ENCODE peak calls at places on chromosomes 12 and 14, in seven cellular contexts. G is tibial nerve, P is left ventricle myocardium inferior, D is IMR-90, R is A549, N is spleen, X is RWPE2. K is an unnamed sample. For H3K4me1, the result is how much of the 10 kb centered on the place peaks cover.

GRCh38 chr14:59123526-59123925 is 64.9 kb upstream of the DAAM1 start:
- DNase-seq in G (peak), P (no peak), D (peak), X (no peak), R (no peak), N (no peak), K (no peak)

GRCh38 chr12:17928708-17929366 is 161.2 kb downstream of the RERGL start:
- DNase-seq in G (no peak), R (peak), P (no peak), N (no peak), D (peak), X (no peak), K (no peak)

GRCh38 chr12:2053675-2054070 is 886 bp downstream of the CACNA1C start:
- DNase-seq in G (no peak), R (no peak), N (no peak), X (no peak), P (peak), D (no peak), K (no peak)

GRCh38 chr12:131928765-131929529 is at the start of gene PUS1:
- DNase-seq in N (peak), R (peak), G (peak), X (peak), P (peak), D (peak), K (peak)

GRCh38 chr14:50318031-50318626 is 6.0 kb downstream of the DMAC2L start:
- DNase-seq in G (no peak), N (no peak), R (peak), P (no peak), D (peak), X (no peak), K (no peak)

GRCh38 chr14:90381011-90381790 is 15.6 kb upstream of the CALM1 start:
- DNase-seq in R (no peak), P (no peak), D (no peak), N (no peak), G (peak), X (no peak), K (no peak)

GRCh38 chr12:14327717-14328116 is 37.8 kb upstream of the ATF7IP start:
- DNase-seq in D (peak), P (no peak), G (no peak), N (no peak), X (no peak), R (no peak), K (no peak)

GRCh38 chr14:24232645-24233537 is at the start of gene GMPR2:
- DNase-seq in N (peak), G (no peak), P (no peak), R (no peak), X (no peak), D (no peak), K (no peak)

GRCh38 chr12:108482717-108483212 is 32.3 kb upstream of the FICD start:
- DNase-seq in D (peak), P (no peak), N (no peak), G (no peak), R (peak), X (peak), K (no peak)

GRCh38 chr14:106652494-106652893 is 1126.1 kb downstream of the TMEM121 start:
- DNase-seq in X (no peak), R (no peak), G (no peak), N (no peak), P (no peak), D (no peak), K (no peak)

GRCh38 chr14:106662947-106663346 is 1136.6 kb downstream of the TMEM121 start:
- DNase-seq in G (no peak), X (no peak), R (no peak), D (no peak), N (no peak), P (no peak), K (no peak)

GRCh38 chr14:106657460-106657859 is 1131.1 kb downstream of the TMEM121 start:
- DNase-seq in X (no peak), R (no peak), G (no peak), D (no peak), N (peak), P (no peak), K (no peak)
- TF ChIP-seq CTCF in X (peak), R (no peak), G (no peak), D (no peak), N (peak), P (no peak), K (no peak)

GRCh38 chr12:93377252-93377542 is 528 bp upstream of the NUDT4 start:
- DNase-seq in R (no peak), D (no peak), G (no peak), X (no peak), P (no peak), N (no peak), K (no peak)

GRCh38 chr12:93378373-93379310 is 917 bp downstream of the NUDT4 start:
- DNase-seq in P (peak), D (peak), X (no peak), G (peak), N (peak), R (peak), K (peak)

GRCh38 chr12:93381183-93381975 is 3.7 kb downstream of the NUDT4 start:
- DNase-seq in X (no peak), D (no peak), N (no peak), P (no peak), R (no peak), G (no peak), K (no peak)

GRCh38 chr12:93380480-93381121 is 2.9 kb downstream of the NUDT4 start:
- DNase-seq in G (no peak), N (no peak), D (peak), R (peak), X (no peak), P (no peak), K (no peak)

GRCh38 chr12:93379432-93380308 is 1.9 kb downstream of the NUDT4 start:
- DNase-seq in X (no peak), G (no peak), R (no peak), D (peak), N (no peak), P (no peak), K (no peak)
- H3K4me1 ChIP-seq in X (under half), G (under half), R (under half), D (under half), N (half or more), P (half or more), K (under half)

DNA sequence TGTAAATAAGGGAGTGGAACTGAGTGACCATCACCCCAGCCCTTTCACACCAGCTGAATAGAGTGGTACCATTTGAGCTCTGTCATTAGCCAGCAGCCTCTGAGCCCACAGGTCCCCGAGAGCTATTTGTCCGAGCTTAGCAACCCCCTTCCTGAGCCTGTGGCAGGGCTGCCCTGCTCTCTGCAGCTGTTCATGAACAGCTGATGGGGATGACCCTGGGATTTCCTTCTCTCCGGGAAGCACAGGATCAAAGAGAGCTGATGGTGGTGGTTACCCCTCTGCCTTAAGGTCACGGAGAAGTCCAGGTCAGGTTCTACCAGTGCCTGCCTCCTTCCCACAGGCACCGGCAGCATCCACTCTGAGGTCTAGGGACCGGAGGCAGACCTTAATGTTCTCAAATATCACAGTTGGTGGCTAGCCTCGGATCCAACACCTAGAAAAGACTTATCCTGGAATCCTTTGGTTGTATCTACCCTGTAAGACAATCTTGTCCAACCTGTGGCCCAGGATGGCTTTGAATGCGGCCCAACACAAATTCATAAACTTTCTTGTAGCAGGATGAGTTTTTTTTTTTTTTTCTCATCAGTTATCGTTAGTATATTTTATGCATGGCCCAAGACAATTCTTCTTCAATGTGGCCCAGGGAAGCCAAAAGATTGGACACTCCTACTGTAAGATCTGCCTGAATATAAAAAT is 81.1 kb downstream of the ESRRB start:
- DNase-seq in N (no peak), P (no peak), G (no peak), X (no peak), R (no peak), D (no peak), K (no peak)
- TF ChIP-seq CTCF in N (no peak), P (no peak), G (no peak), X (no peak), R (no peak), D (no peak), K (no peak)

DNA sequence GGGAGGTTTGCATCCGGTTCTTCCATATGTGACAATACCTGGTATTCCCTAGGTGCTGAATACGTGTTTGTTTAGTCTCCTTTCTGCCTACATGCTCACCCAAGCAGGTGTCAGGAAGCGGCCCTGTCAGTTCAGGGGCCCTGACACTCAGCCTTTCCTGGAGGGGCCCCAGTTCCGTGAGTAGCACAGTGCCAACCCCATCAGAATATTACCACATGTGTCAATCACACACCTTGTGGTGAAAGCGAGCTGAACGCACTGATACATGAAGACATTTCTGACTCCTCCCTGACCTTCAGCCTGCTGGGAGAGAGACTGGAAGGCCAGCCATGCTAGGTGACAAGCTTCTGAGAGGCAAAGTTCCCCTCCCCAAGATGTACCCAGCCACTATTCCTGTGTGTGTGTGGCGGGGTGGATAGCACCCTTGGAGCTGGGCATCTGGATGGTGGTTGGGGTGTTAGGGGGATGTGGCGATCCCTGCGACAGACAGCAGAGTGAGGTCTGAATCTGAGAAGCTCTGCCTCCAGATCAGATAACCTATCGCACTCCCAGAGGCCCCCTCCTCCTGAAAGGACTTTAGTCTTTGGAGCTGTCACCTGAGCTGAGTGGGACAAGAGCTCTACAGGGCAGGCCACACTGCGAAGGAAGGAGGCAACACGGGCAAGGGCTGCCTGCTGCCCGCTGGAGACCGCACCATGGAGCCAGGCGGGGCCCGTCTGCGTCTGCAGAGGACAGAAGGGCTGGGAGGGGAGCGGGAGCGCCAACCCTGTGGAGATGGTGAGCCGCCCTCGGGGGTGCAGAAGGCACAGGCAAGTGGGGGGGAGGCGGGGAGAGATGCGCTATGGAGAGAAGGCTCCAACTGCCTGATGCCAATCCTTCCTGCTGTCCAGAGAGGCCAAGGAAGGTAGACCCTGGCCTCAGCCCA is at the start of gene SOAT2:
- DNase-seq in P (no peak), R (no peak), N (peak), G (no peak), X (no peak), D (no peak), K (peak)
- H3K4me1 ChIP-seq in P (under half), R (under half), N (half or more), G (under half), X (under half), D (under half), K (under half)

DNA sequence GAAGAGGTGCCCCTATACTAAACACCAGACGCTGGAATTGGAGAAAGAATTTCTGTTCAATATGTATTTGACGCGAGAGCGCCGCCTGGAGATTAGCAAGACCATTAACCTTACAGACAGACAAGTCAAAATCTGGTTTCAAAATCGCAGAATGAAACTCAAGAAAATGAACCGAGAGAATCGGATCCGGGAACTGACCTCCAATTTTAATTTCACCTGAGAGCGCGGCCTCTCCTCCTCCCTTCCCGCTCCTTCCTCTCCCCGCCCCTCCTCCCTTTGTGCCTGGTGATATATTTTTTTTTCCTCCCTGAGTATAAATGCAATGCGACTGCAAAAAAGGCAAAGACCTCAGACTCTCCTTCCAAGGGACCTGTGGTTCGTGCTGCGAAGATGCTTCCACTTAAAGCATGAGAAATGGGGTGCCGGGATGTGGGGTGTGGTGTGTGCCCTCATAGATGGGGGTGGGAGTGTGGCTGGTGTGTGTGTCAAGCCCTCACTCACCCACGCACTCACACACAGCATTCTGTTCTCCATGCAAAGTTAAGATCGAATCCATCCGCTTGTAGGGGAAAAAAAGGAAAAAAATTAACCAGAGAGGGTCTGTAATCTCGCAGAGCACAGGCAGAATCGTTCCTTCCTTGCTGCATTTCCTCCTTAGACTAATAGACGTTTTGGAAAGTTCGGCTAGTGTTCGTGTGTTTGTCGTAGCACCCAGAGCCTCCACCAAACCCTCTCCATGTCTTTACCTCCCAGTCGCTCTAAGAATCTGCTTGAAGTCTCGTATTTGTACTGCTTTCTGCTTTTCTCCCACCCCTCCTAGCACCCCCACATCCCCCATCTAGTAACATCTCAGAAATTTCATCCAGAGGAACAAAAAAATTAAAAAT is 4.5 kb downstream of the HOXC10 start:
- DNase-seq in G (no peak), X (no peak), D (peak), P (no peak), N (no peak), R (peak), K (no peak)
- TF ChIP-seq CTCF in G (peak), X (peak), D (peak), P (peak), N (no peak), R (peak), K (peak)

DNA sequence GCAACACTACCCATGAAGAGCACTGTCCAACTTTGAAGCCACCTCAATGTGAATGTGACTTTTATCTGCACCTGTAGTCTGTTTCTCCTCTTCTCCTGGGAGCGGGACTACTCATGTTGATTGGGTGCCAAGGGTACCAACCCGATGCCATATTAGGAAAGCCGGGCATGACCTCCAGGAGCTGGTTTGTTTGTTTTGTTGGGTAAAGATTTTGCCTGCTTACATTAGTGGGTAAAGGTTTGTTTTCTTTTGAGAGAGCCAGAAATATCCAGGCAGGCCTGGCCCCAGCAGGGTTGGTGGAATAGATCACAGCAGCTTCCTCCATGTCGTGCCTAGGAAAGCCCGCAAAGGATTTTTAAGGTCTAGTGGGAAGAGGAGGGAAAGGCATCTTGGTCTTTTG is 19.7 kb upstream of the ITPK1 start:
- DNase-seq in X (no peak), P (no peak), G (no peak), D (no peak), N (no peak), R (no peak), K (no peak)
- H3K4me1 ChIP-seq in X (under half), P (under half), G (under half), D (under half), N (under half), R (under half), K (under half)

GRCh38 chr14:105198588-105198987 is 17.5 kb upstream of the NUDT14 start:
- DNase-seq in P (no peak), G (no peak), N (no peak), R (no peak), X (no peak), D (no peak), K (no peak)
- TF ChIP-seq CTCF in P (no peak), G (no peak), N (no peak), R (no peak), X (no peak), D (no peak), K (no peak)

GRCh38 chr12:58309806-58310205 is 368.4 kb downstream of the ATP23 start:
- DNase-seq in R (no peak), X (no peak), D (no peak), G (no peak), N (no peak), P (no peak), K (no peak)
- H3K4me1 ChIP-seq in R (under half), X (under half), D (under half), G (under half), N (under half), P (under half), K (under half)

DNA sequence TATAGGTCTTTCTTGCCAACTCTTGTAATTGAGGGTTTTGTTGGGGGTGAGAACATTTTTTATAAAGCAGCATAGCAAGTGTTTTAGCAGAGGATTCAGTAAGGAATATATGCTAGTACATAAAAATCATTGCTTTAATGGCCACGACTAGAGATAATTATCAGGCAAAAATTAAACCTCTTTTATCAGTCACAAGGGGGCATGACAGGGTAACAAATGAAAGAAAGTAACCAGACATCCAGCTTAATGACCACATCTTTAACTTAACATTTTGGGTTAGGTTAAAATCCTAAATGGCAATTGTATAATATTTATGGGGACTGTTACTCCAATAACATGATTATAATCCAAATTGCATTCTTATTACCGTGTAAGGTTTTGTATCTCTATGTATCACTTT is 119.6 kb downstream of the LRRIQ1 start:
- DNase-seq in P (no peak), D (no peak), X (no peak), R (peak), N (no peak), G (no peak), K (no peak)
- TF ChIP-seq CTCF in P (no peak), D (no peak), X (peak), R (peak), N (no peak), G (no peak), K (no peak)